ENCODE peak calls at places on chromosomes 16 and 17, in seven cellular contexts. H, C, Q, T, R, F and U are unnamed samples.

GRCh38 chr17:3479988-3480387 is 4.2 kb downstream of the ASPA start:
- DNase-seq in Q (no peak), C (no peak), R (no peak), F (no peak), H (no peak), T (no peak), U (no peak)

GRCh38 chr17:73757324-73757942 is 113.2 kb upstream of the SDK2 start:
- DNase-seq in T (no peak), C (no peak), H (no peak), Q (no peak), R (no peak), F (no peak), U (no peak)

GRCh38 chr16:30430428-30430970 is 669 bp upstream of the DCTPP1 start:
- DNase-seq in Q (peak; percentile 43), F (no peak), R (peak; percentile 37), C (no peak), T (no peak), H (no peak), U (no peak)

GRCh38 chr16:63938661-63939060 is 1183.2 kb downstream of the CDH11 start:
- DNase-seq in T (peak; percentile 0), F (no peak), C (no peak), R (no peak), Q (no peak), H (peak; percentile 28), U (no peak)

GRCh38 chr17:81171941-81172340 is 5.9 kb upstream of the AATK start:
- DNase-seq in T (peak; percentile 50), R (no peak), F (no peak), H (peak; percentile 3), Q (no peak), C (no peak), U (no peak)

GRCh38 chr16:4098496-4098895 is 17.7 kb downstream of the ADCY9 start:
- DNase-seq in F (no peak), R (no peak), Q (no peak), H (no peak), T (no peak), C (no peak), U (no peak)

GRCh38 chr16:75012380-75013081 is 13.7 kb downstream of the ZNRF1 start:
- DNase-seq in C (peak; percentile 28), R (no peak), F (peak; percentile 60), Q (no peak), T (no peak), H (no peak), U (no peak)

GRCh38 chr16:19804538-19805323 is 79.9 kb downstream of the GPRC5B start:
- DNase-seq in T (no peak), R (peak; percentile 75), C (peak; percentile 88), Q (peak; percentile 59), F (peak; percentile 54), H (no peak), U (no peak)

GRCh38 chr17:958712-959451 is 20.7 kb downstream of the NXN start:
- DNase-seq in H (no peak), T (no peak), C (no peak), F (no peak), Q (no peak), R (no peak), U (no peak)

GRCh38 chr17:82320956-82321927 is 3.8 kb upstream of the CD7 start:
- DNase-seq in R (no peak), Q (no peak), C (no peak), F (peak; percentile 41), T (no peak), H (no peak), U (no peak)

GRCh38 chr17:52678211-52678610 is 519.7 kb upstream of the CA10 start:
- DNase-seq in H (no peak), Q (no peak), C (no peak), R (no peak), F (no peak), T (no peak), U (no peak)

GRCh38 chr17:76599699-76600460 is 14.2 kb upstream of the ST6GALNAC2 start:
- DNase-seq in H (no peak), C (no peak), Q (no peak), T (no peak), F (peak; percentile 73), R (no peak), U (no peak)